ENCODE peak calls at places on chromosomes 7 and 10, in ten cellular contexts. H is brain microvascular endothelial cell; Z is AG10803; Y is cardiac fibroblast; P is B cell; J is neural progenitor cell; O is psoas muscle; F is CD8-positive, alpha-beta T cell; W is H9; B is SK-N-SH. E is an unnamed sample.

GRCh38 chr7:620052-620451 is 100.4 kb upstream of the PDGFA start:
- DNase-seq in B (no peak), W (no peak), Y (peak; percentile 94), F (no peak), P (no peak), H (peak; percentile 68), J (no peak), Z (no peak), O (no peak), E (no peak)

GRCh38 chr10:77360121-77360520 is 277.5 kb downstream of the KCNMA1 start:
- DNase-seq in W (no peak), O (no peak), B (no peak), P (no peak), F (no peak), Z (peak; percentile 50), Y (peak; percentile 42), H (no peak), J (no peak), E (no peak)

GRCh38 chr10:59384761-59385160 is 22.4 kb upstream of the FAM13C start:
- DNase-seq in P (no peak), Z (no peak), W (no peak), O (no peak), F (no peak), H (peak; percentile 46), Y (no peak), J (no peak), B (no peak), E (no peak)

GRCh38 chr10:289581-289980 is 154.3 kb downstream of the ZMYND11 start:
- DNase-seq in Y (no peak), J (no peak), W (no peak), F (no peak), B (no peak), H (no peak), O (no peak), P (no peak), Z (no peak), E (no peak)

GRCh38 chr7:57388761-57389160 is 61.2 kb upstream of the ZNF716 start:
- DNase-seq in B (no peak), J (no peak), Z (no peak), P (no peak), Y (no peak), F (no peak), H (no peak), W (no peak), O (no peak), E (no peak)

GRCh38 chr7:2108501-2109250 is 124.1 kb downstream of the MAD1L1 start:
- DNase-seq in O (no peak), W (no peak), J (peak; percentile 83), H (no peak), B (peak; percentile 68), Y (no peak), P (no peak), Z (no peak), F (no peak), E (no peak)

GRCh38 chr10:108735380-108735779 is 1187.9 kb downstream of the XPNPEP1 start:
- DNase-seq in Z (peak; percentile 63), P (no peak), J (no peak), W (no peak), Y (peak; percentile 69), B (no peak), F (no peak), O (no peak), H (no peak), E (no peak)

GRCh38 chr7:80771523-80771922 is 133.1 kb downstream of the CD36 start:
- DNase-seq in J (no peak), H (no peak), O (no peak), F (no peak), Z (no peak), W (no peak), P (no peak), B (peak; percentile 39), Y (peak; percentile 39), E (no peak)

GRCh38 chr7:64099656-64100531 is 54.7 kb downstream of the ZNF727 start:
- DNase-seq in P (no peak), F (no peak), W (no peak), Z (no peak), H (no peak), Y (no peak), J (no peak), O (no peak), B (no peak), E (no peak)

GRCh38 chr10:78292987-78293865 is 259.6 kb downstream of the RPS24 start:
- DNase-seq in H (no peak), J (peak; percentile 93), Y (no peak), W (peak; percentile 69), Z (no peak), F (no peak), B (peak; percentile 69), P (no peak), O (no peak), E (peak; percentile 96)

GRCh38 chr7:12067156-12067831 is 143.8 kb upstream of the TMEM106B start:
- DNase-seq in J (peak; percentile 77), Z (peak; percentile 26), W (peak; percentile 76), F (peak; percentile 22), B (peak; percentile 60), P (peak; percentile 43), O (no peak), H (peak; percentile 48), Y (peak; percentile 84), E (peak; percentile 59)
- TF ChIP-seq CTCF in J (peak; percentile 74), Z (peak; percentile 55), W (peak; percentile 83), F (peak; percentile 66), B (peak; percentile 78), P (peak; percentile 73), O (peak; percentile 46), H (peak; percentile 80), Y (peak; percentile 85), E (peak; percentile 70)

GRCh38 chr10:52314007-52314821 is at the start of gene DKK1:
- DNase-seq in J (peak; percentile 87), H (peak; percentile 84), B (peak; percentile 89), Z (peak; percentile 83), W (peak; percentile 87), O (peak; percentile 78), P (no peak), F (no peak), Y (peak; percentile 88), E (peak; percentile 11)
- TF ChIP-seq CTCF in J (peak; percentile 84), H (peak; percentile 93), B (peak; percentile 94), Z (peak; percentile 81), W (peak; percentile 94), O (peak; percentile 77), P (peak; percentile 75), F (no peak), Y (peak; percentile 92), E (peak; percentile 19)

GRCh38 chr10:47444047-47444446 is 39.9 kb downstream of the ANXA8 start:
- DNase-seq in Y (no peak), Z (no peak), F (no peak), O (no peak), B (no peak), J (no peak), W (peak; percentile 15), H (no peak), P (no peak), E (no peak)

GRCh38 chr10:47447740-47448139 is 36.2 kb downstream of the ANXA8 start:
- DNase-seq in O (no peak), P (no peak), W (no peak), Y (no peak), J (no peak), H (no peak), B (no peak), Z (no peak), F (no peak), E (no peak)

GRCh38 chr10:47447209-47447608 is 36.7 kb downstream of the ANXA8 start:
- DNase-seq in P (no peak), B (no peak), Y (no peak), F (no peak), W (peak; percentile 22), O (no peak), Z (no peak), J (no peak), H (no peak), E (no peak)

GRCh38 chr10:47443145-47443544 is 40.8 kb downstream of the ANXA8 start:
- DNase-seq in O (no peak), F (no peak), H (no peak), Z (no peak), B (no peak), J (no peak), P (no peak), Y (no peak), W (no peak), E (no peak)

DNA sequence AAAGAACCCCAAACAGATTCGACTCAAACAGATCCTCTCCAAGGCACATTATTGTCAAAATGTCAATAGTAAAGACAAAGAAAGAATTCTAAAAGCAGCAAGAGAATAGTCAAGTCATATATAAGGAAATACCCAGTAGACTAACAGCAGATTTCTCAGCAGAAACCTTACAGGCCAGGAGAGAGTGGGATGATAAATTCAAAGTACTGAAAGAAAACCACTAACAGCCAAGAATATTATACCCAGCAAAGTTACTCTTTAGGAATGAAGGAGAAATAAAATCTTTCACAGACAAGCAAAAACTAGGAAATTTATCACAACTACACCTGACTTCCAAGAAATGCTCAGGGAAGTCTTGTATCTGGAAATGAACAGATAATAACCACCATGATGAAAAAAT is 38.2 kb downstream of the ANXA8 start:
- DNase-seq in F (no peak), B (no peak), Y (no peak), W (no peak), O (no peak), P (no peak), J (no peak), H (no peak), Z (no peak), E (no peak)
- TF ChIP-seq CTCF in F (no peak), B (no peak), Y (no peak), W (no peak), O (no peak), P (no peak), J (no peak), H (no peak), Z (no peak), E (no peak)

DNA sequence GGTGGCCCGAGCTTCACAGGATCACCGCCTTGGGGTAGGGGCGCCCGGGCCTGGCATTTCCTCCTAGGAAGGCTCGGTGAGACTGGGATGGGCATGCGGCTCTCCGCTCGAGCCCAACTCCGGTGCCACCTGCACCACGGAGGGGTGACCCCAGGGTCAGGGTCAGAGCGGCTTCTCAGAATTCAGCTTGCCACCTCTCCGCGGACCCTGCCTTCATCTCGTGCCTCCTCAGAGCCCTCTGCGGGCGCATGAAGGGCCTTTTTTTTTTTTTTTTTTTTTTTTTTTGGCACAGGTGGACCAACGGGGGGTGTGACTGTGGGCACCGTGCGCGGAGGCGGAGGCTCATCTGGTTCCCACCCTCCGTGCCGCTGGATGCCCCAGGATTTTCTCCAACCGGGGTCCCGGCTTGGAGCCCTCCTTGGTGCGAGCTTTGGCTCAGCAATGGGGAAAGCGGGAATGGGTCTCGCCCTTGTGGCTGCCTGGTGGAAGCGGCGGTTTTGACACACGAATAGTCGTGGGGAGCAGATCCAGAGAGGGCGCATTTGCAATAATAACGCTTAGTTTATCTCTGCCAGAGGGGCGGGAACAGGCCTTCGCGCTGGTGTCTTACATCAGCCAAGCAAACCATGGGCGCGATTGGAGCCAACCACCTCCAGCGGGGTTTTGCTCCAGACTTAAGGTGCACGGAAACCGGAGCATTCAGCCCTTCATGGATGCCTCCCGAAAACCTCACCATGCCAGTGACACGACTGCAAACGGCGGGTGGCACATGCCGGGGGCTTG is 5.0 kb upstream of the TNRC18 start:
- DNase-seq in J (peak; percentile 50), O (peak; percentile 86), P (no peak), W (no peak), Y (peak; percentile 89), Z (peak; percentile 90), B (peak; percentile 62), H (peak; percentile 85), F (no peak), E (no peak)
- TF ChIP-seq CTCF in J (no peak), O (no peak), P (no peak), W (no peak), Y (peak; percentile 29), Z (peak; percentile 37), B (peak; percentile 21), H (peak; percentile 45), F (no peak), E (no peak)